ENCODE peak calls at places on chromosomes 1 and 21, in four cellular contexts. G is head of caudate nucleus, Z is psoas muscle, J is kidney tubule cell. Q is an unnamed sample.

GRCh38 chr21:42456457-42456856 is 39.6 kb downstream of the RSPH1 start:
- DNase-seq in Z (no peak), G (no peak), J (no peak), Q (no peak)

GRCh38 chr1:98119793-98120192 is 199.0 kb upstream of the DPYD start:
- DNase-seq in G (no peak), J (peak; percentile 23), Z (no peak), Q (no peak)

GRCh38 chr1:10795305-10796021 is 983 bp downstream of the CASZ1 start:
- DNase-seq in J (peak; percentile 38), G (no peak), Z (peak; percentile 72), Q (no peak)

GRCh38 chr1:83692524-83693336 is 306.2 kb downstream of the TTLL7 start:
- DNase-seq in Z (no peak), J (peak; percentile 90), G (peak; percentile 14), Q (no peak)

GRCh38 chr1:86778510-86779218 is 74.3 kb downstream of the SH3GLB1 start:
- DNase-seq in J (peak; percentile 14), Z (no peak), G (no peak), Q (no peak)

GRCh38 chr1:53625766-53626520 is 113.0 kb downstream of the GLIS1 start:
- DNase-seq in J (no peak), G (no peak), Z (no peak), Q (peak; percentile 72)

GRCh38 chr1:222794656-222795474 is 20.0 kb upstream of the DISP1 start:
- DNase-seq in Z (no peak), G (no peak), J (peak; percentile 15), Q (no peak)

GRCh38 chr1:235442788-235443429 is 61.3 kb downstream of the B3GALNT2 start:
- DNase-seq in G (no peak), J (peak; percentile 69), Z (no peak), Q (no peak)

GRCh38 chr1:203442821-203443220 is 32.8 kb upstream of the PRELP start:
- DNase-seq in Z (peak; percentile 65), G (no peak), J (no peak), Q (no peak)

GRCh38 chr1:63615809-63616420 is 22.7 kb downstream of the PGM1 start:
- DNase-seq in G (peak; percentile 14), J (peak; percentile 75), Z (peak; percentile 54), Q (no peak)

GRCh38 chr1:912740-913301 is 10.9 kb upstream of the SAMD11 start:
- DNase-seq in G (no peak), J (peak; percentile 85), Z (peak; percentile 51), Q (peak; percentile 83)

GRCh38 chr1:232037774-232038388 is 411.3 kb downstream of the DISC1 start:
- DNase-seq in G (no peak), J (no peak), Z (no peak), Q (no peak)

GRCh38 chr1:36966242-36966641 is 68.1 kb downstream of the GRIK3 start:
- DNase-seq in Z (no peak), J (no peak), G (no peak), Q (no peak)

GRCh38 chr1:165143437-165144065 is 213.0 kb downstream of the LMX1A start:
- DNase-seq in Z (peak; percentile 67), J (peak; percentile 33), G (no peak), Q (no peak)

GRCh38 chr1:184892116-184892515 is 82.2 kb downstream of the NIBAN1 start:
- DNase-seq in Z (no peak), J (no peak), G (no peak), Q (no peak)

GRCh38 chr1:5099558-5099957 is 445.1 kb downstream of the AJAP1 start:
- DNase-seq in Z (no peak), G (no peak), J (no peak), Q (no peak)

GRCh38 chr1:117015701-117016100 is 14.1 kb downstream of the CD101 start:
- DNase-seq in G (no peak), Z (no peak), J (no peak), Q (no peak)

GRCh38 chr1:52554756-52555155 is 1.9 kb upstream of the TUT4 start:
- DNase-seq in J (peak; percentile 37), G (no peak), Z (no peak), Q (no peak)

GRCh38 chr21:40386301-40386911 is 460.6 kb downstream of the DSCAM start:
- DNase-seq in J (peak; percentile 59), G (peak; percentile 67), Z (peak; percentile 57), Q (no peak)

GRCh38 chr21:27190601-27191000 is 223.7 kb upstream of the ADAMTS5 start:
- DNase-seq in Z (no peak), G (no peak), J (peak; percentile 83), Q (no peak)

GRCh38 chr1:55088413-55088812 is 49.1 kb downstream of the PCSK9 start:
- DNase-seq in Z (no peak), G (no peak), J (no peak), Q (no peak)

GRCh38 chr1:184753608-184754478 is 815 bp downstream of the EDEM3 start:
- DNase-seq in J (peak; percentile 42), Z (peak; percentile 76), G (no peak), Q (peak; percentile 88)

GRCh38 chr21:39452207-39452964 is 616 bp downstream of the SH3BGR start:
- DNase-seq in Z (no peak), J (peak; percentile 22), G (peak; percentile 15), Q (no peak)

GRCh38 chr1:230825061-230825803 is 43.1 kb downstream of the C1orf198 start:
- DNase-seq in G (no peak), J (peak; percentile 64), Z (no peak), Q (no peak)

GRCh38 chr1:71638081-71638766 is 557.4 kb upstream of the ZRANB2 start:
- DNase-seq in J (peak; percentile 70), Z (no peak), G (no peak), Q (no peak)

GRCh38 chr1:55974714-55975441 is 604.5 kb downstream of the PLPP3 start:
- DNase-seq in J (peak; percentile 10), Z (no peak), G (no peak), Q (no peak)

GRCh38 chr1:221141606-221142285 is 262.5 kb downstream of the HLX start:
- DNase-seq in Z (no peak), G (no peak), J (no peak), Q (no peak)

GRCh38 chr21:29105218-29105617 is 25.2 kb upstream of the MAP3K7CL start:
- DNase-seq in J (peak; percentile 97), G (no peak), Z (no peak), Q (no peak)

GRCh38 chr1:35726814-35727433 is 8.2 kb upstream of the C1orf216 start:
- DNase-seq in Z (peak; percentile 66), J (peak; percentile 58), G (peak; percentile 68), Q (no peak)

GRCh38 chr1:23505851-23506250 is 21.9 kb upstream of the ASAP3 start:
- DNase-seq in Z (no peak), G (no peak), J (no peak), Q (no peak)

GRCh38 chr1:234409328-234409727 is 36.1 kb downstream of the COA6 start:
- DNase-seq in G (no peak), J (no peak), Z (no peak), Q (no peak)

GRCh38 chr1:67239738-67240137 is 67.9 kb upstream of the IL12RB2 start:
- DNase-seq in G (no peak), Z (no peak), J (no peak), Q (no peak)

GRCh38 chr1:54007613-54008012 is 10.4 kb downstream of the LDLRAD1 start:
- DNase-seq in Z (no peak), G (no peak), J (no peak), Q (no peak)

Q was measured in lower leg skin.